ENCODE peak calls at places on chromosomes 12 and 14, in seven cellular contexts. One of them, this sample, is unnamed.
A peak's percentile ranks its signal among the peaks of the same experiment; 100 is the strongest.

GRCh38 chr12:125229878-125230530 is 164.8 kb downstream of the AACS start:
- DNase-seq in NCI-H460: no peak
- DNase-seq in dorsolateral prefrontal cortex: no peak
- DNase-seq in non-pigmented ciliary epithelial cell: no peak
- DNase-seq in activated CD4-positive, alpha-beta T cell treated with anti-CD3 and anti-CD28 coated beads, Interleukin-2, amount 50 U/mL, for 4 hours: no peak
- DNase-seq in AG09319: no peak
- DNase-seq in activated naive CD4-positive, alpha-beta T cell treated with anti-CD3 and anti-CD28 coated beads, Interleukin-2, amount 10 ng/mL, durations not matched to agents 7 days and 5 days: no peak
- DNase-seq in this sample: no peak

GRCh38 chr14:99737451-99737951 is 53.4 kb downstream of the CYP46A1 start:
- DNase-seq in NCI-H460: peak; percentile 38
- DNase-seq in dorsolateral prefrontal cortex: no peak
- DNase-seq in non-pigmented ciliary epithelial cell: no peak
- DNase-seq in activated CD4-positive, alpha-beta T cell treated with anti-CD3 and anti-CD28 coated beads, Interleukin-2, amount 50 U/mL, for 4 hours: no peak
- DNase-seq in AG09319: no peak
- DNase-seq in activated naive CD4-positive, alpha-beta T cell treated with anti-CD3 and anti-CD28 coated beads, Interleukin-2, amount 10 ng/mL, durations not matched to agents 7 days and 5 days: no peak
- DNase-seq in this sample: no peak

GRCh38 chr12:85713368-85713767 is 122.8 kb downstream of the RASSF9 start:
- DNase-seq in NCI-H460: no peak
- DNase-seq in dorsolateral prefrontal cortex: no peak
- DNase-seq in non-pigmented ciliary epithelial cell: no peak
- DNase-seq in activated CD4-positive, alpha-beta T cell treated with anti-CD3 and anti-CD28 coated beads, Interleukin-2, amount 50 U/mL, for 4 hours: no peak
- DNase-seq in AG09319: peak; percentile 16
- DNase-seq in activated naive CD4-positive, alpha-beta T cell treated with anti-CD3 and anti-CD28 coated beads, Interleukin-2, amount 10 ng/mL, durations not matched to agents 7 days and 5 days: no peak
- DNase-seq in this sample: no peak

GRCh38 chr14:52112336-52113018 is 43.6 kb upstream of the NID2 start:
- DNase-seq in NCI-H460: peak; percentile 60
- DNase-seq in dorsolateral prefrontal cortex: no peak
- DNase-seq in non-pigmented ciliary epithelial cell: peak; percentile 38
- DNase-seq in activated CD4-positive, alpha-beta T cell treated with anti-CD3 and anti-CD28 coated beads, Interleukin-2, amount 50 U/mL, for 4 hours: no peak
- DNase-seq in AG09319: no peak
- DNase-seq in activated naive CD4-positive, alpha-beta T cell treated with anti-CD3 and anti-CD28 coated beads, Interleukin-2, amount 10 ng/mL, durations not matched to agents 7 days and 5 days: no peak
- DNase-seq in this sample: no peak

GRCh38 chr12:57046947-57047890 is 2.7 kb downstream of the MYO1A start:
- DNase-seq in NCI-H460: no peak
- DNase-seq in dorsolateral prefrontal cortex: no peak
- DNase-seq in non-pigmented ciliary epithelial cell: no peak
- DNase-seq in activated CD4-positive, alpha-beta T cell treated with anti-CD3 and anti-CD28 coated beads, Interleukin-2, amount 50 U/mL, for 4 hours: no peak
- DNase-seq in AG09319: no peak
- DNase-seq in activated naive CD4-positive, alpha-beta T cell treated with anti-CD3 and anti-CD28 coated beads, Interleukin-2, amount 10 ng/mL, durations not matched to agents 7 days and 5 days: peak; percentile 68
- DNase-seq in this sample: peak; percentile 92

GRCh38 chr12:31965090-31965489 is 5.9 kb downstream of the RESF1 start:
- DNase-seq in NCI-H460: no peak
- DNase-seq in dorsolateral prefrontal cortex: no peak
- DNase-seq in non-pigmented ciliary epithelial cell: no peak
- DNase-seq in activated CD4-positive, alpha-beta T cell treated with anti-CD3 and anti-CD28 coated beads, Interleukin-2, amount 50 U/mL, for 4 hours: peak; percentile 19
- DNase-seq in AG09319: no peak
- DNase-seq in activated naive CD4-positive, alpha-beta T cell treated with anti-CD3 and anti-CD28 coated beads, Interleukin-2, amount 10 ng/mL, durations not matched to agents 7 days and 5 days: peak; percentile 26
- DNase-seq in this sample: no peak

GRCh38 chr12:76031081-76031413 is 529 bp downstream of the PHLDA1 start:
- DNase-seq in NCI-H460: no peak
- DNase-seq in dorsolateral prefrontal cortex: peak; percentile 22
- DNase-seq in non-pigmented ciliary epithelial cell: no peak
- DNase-seq in activated CD4-positive, alpha-beta T cell treated with anti-CD3 and anti-CD28 coated beads, Interleukin-2, amount 50 U/mL, for 4 hours: no peak
- DNase-seq in AG09319: no peak
- DNase-seq in activated naive CD4-positive, alpha-beta T cell treated with anti-CD3 and anti-CD28 coated beads, Interleukin-2, amount 10 ng/mL, durations not matched to agents 7 days and 5 days: no peak
- DNase-seq in this sample: no peak

GRCh38 chr14:59415836-59416620 is 49.2 kb downstream of the GPR135 start:
- DNase-seq in NCI-H460: no peak
- DNase-seq in dorsolateral prefrontal cortex: no peak
- DNase-seq in non-pigmented ciliary epithelial cell: no peak
- DNase-seq in activated CD4-positive, alpha-beta T cell treated with anti-CD3 and anti-CD28 coated beads, Interleukin-2, amount 50 U/mL, for 4 hours: no peak
- DNase-seq in AG09319: no peak
- DNase-seq in activated naive CD4-positive, alpha-beta T cell treated with anti-CD3 and anti-CD28 coated beads, Interleukin-2, amount 10 ng/mL, durations not matched to agents 7 days and 5 days: no peak
- DNase-seq in this sample: no peak

GRCh38 chr12:63753743-63754142 is 26.0 kb upstream of the RXYLT1 start:
- DNase-seq in NCI-H460: no peak
- DNase-seq in dorsolateral prefrontal cortex: no peak
- DNase-seq in non-pigmented ciliary epithelial cell: no peak
- DNase-seq in activated CD4-positive, alpha-beta T cell treated with anti-CD3 and anti-CD28 coated beads, Interleukin-2, amount 50 U/mL, for 4 hours: no peak
- DNase-seq in AG09319: no peak
- DNase-seq in activated naive CD4-positive, alpha-beta T cell treated with anti-CD3 and anti-CD28 coated beads, Interleukin-2, amount 10 ng/mL, durations not matched to agents 7 days and 5 days: no peak
- DNase-seq in this sample: no peak

GRCh38 chr12:115570271-115570777 is 707.2 kb downstream of the MED13L start:
- DNase-seq in NCI-H460: peak; percentile 12
- DNase-seq in dorsolateral prefrontal cortex: no peak
- DNase-seq in non-pigmented ciliary epithelial cell: peak; percentile 35
- DNase-seq in activated CD4-positive, alpha-beta T cell treated with anti-CD3 and anti-CD28 coated beads, Interleukin-2, amount 50 U/mL, for 4 hours: no peak
- DNase-seq in AG09319: no peak
- DNase-seq in activated naive CD4-positive, alpha-beta T cell treated with anti-CD3 and anti-CD28 coated beads, Interleukin-2, amount 10 ng/mL, durations not matched to agents 7 days and 5 days: no peak
- DNase-seq in this sample: no peak